ENCODE peak calls at places on chromosomes 12 and 14, in four cellular contexts. J is endothelial cell; W is effector memory CD4-positive, alpha-beta T cell; C is uterus. N is an unnamed sample.

GRCh38 chr12:127115468-127116035 is 1151.4 kb upstream of the TMEM132C start:
- DNase-seq in J (no peak), W (no peak), C (no peak), N (no peak)

GRCh38 chr12:116135209-116135930 is 142.1 kb downstream of the MED13L start:
- DNase-seq in J (no peak), W (no peak), C (no peak), N (no peak)

GRCh38 chr14:30921305-30921704 is 46.9 kb downstream of the COCH start:
- DNase-seq in J (no peak), W (no peak), C (no peak), N (no peak)

GRCh38 chr12:15662303-15662980 is 126.7 kb downstream of the EPS8 start:
- DNase-seq in J (no peak), W (no peak), C (no peak), N (no peak)

GRCh38 chr14:69579476-69579875 is 4.8 kb upstream of the CCDC177 start:
- DNase-seq in J (no peak), W (no peak), C (no peak), N (no peak)

GRCh38 chr12:67981236-67982164 is 7.7 kb upstream of the IFNG-AS1 start:
- DNase-seq in J (no peak), W (no peak), C (no peak), N (no peak)

GRCh38 chr12:108332791-108333382 is 6.2 kb downstream of the CMKLR1 start:
- DNase-seq in J (no peak), W (no peak), C (peak; percentile 36), N (no peak)

GRCh38 chr12:95380997-95381786 is 92.8 kb upstream of the METAP2 start:
- DNase-seq in J (no peak), W (no peak), C (no peak), N (no peak)

GRCh38 chr12:7009512-7009911 is 8.8 kb downstream of the LPCAT3 start:
- DNase-seq in J (no peak), W (no peak), C (no peak), N (no peak)

GRCh38 chr12:16299403-16299802 is 21.9 kb upstream of the SLC15A5 start:
- DNase-seq in J (no peak), W (no peak), C (no peak), N (no peak)

GRCh38 chr12:3189282-3189681 is 112.1 kb downstream of the TSPAN9 start:
- DNase-seq in J (no peak), W (no peak), C (no peak), N (no peak)

GRCh38 chr12:25186038-25186787 is 8.7 kb downstream of the DNAI7 start:
- DNase-seq in J (no peak), W (no peak), C (no peak), N (no peak)

GRCh38 chr14:69614592-69614991 is 3.2 kb downstream of the SUSD6 start:
- DNase-seq in J (no peak), W (no peak), C (no peak), N (no peak)

GRCh38 chr12:12835378-12836145 is 22.4 kb downstream of the DDX47 start:
- DNase-seq in J (no peak), W (no peak), C (no peak), N (no peak)

GRCh38 chr14:103960457-103960856 is 18.1 kb upstream of the RD3L start:
- DNase-seq in J (no peak), W (no peak), C (no peak), N (no peak)

GRCh38 chr12:69331482-69331845 is 16.7 kb upstream of the LYZ start:
- DNase-seq in J (no peak), W (no peak), C (no peak), N (no peak)

GRCh38 chr12:31952418-31952817 is 6.8 kb upstream of the RESF1 start:
- DNase-seq in J (no peak), W (no peak), C (no peak), N (no peak)

GRCh38 chr12:51926718-51927117 is 19.4 kb downstream of the ACVRL1 start:
- DNase-seq in J (peak; percentile 49), W (peak; percentile 16), C (no peak), N (peak; percentile 48)

GRCh38 chr14:59728294-59728693 is 142.3 kb downstream of the RTN1 start:
- DNase-seq in J (no peak), W (no peak), C (no peak), N (peak; percentile 37)

GRCh38 chr14:102544745-102545460 is 35.3 kb upstream of the ANKRD9 start:
- DNase-seq in J (no peak), W (no peak), C (no peak), N (peak; percentile 92)

GRCh38 chr12:113860950-113861349 is 105.2 kb downstream of the RBM19 start:
- DNase-seq in J (no peak), W (no peak), C (no peak), N (no peak)